ENCODE peak calls at places on chromosomes 12 and 14, in seven cellular contexts. C, S, Q, D, I, G and P are unnamed samples. For H3K4me1 and H3K27me3, the result is how much of the 10 kb centered on the place peaks cover.

GRCh38 chr14:63091394-63091996 is 46.2 kb upstream of the KCNH5 start:
- DNase-seq in C (no peak), S (no peak), Q (no peak), D (no peak), I (no peak), G (no peak), P (no peak)

GRCh38 chr12:68460236-68460635 is 128.1 kb upstream of the MDM1 start:
- DNase-seq in C (no peak), S (no peak), Q (no peak), D (no peak), I (no peak), G (no peak), P (no peak)

GRCh38 chr14:59189281-59189821 is 884 bp downstream of the DAAM1 start:
- DNase-seq in C (peak), S (no peak), Q (no peak), D (no peak), I (no peak), G (no peak), P (peak)

GRCh38 chr12:52566847-52567291 is 6.8 kb downstream of the KRT74 start:
- DNase-seq in C (no peak), S (no peak), Q (no peak), D (no peak), I (no peak), G (no peak), P (no peak)

GRCh38 chr12:96210376-96211055 is 16.3 kb downstream of the ELK3 start:
- DNase-seq in C (no peak), S (no peak), Q (no peak), D (no peak), I (peak), G (no peak), P (no peak)

GRCh38 chr12:57194253-57194652 is 22.3 kb upstream of the NXPH4 start:
- DNase-seq in C (no peak), S (no peak), Q (no peak), D (no peak), I (no peak), G (no peak), P (no peak)

GRCh38 chr14:95389471-95390011 is 69.8 kb upstream of the CLMN start:
- DNase-seq in C (no peak), S (no peak), Q (no peak), D (no peak), I (no peak), G (no peak), P (peak)

GRCh38 chr14:104678346-104678745 is 11.1 kb upstream of the INF2 start:
- DNase-seq in C (peak), S (no peak), Q (no peak), D (no peak), I (no peak), G (no peak), P (no peak)

GRCh38 chr12:15688202-15688736 is 100.9 kb downstream of the EPS8 start:
- DNase-seq in C (peak), S (peak), Q (no peak), D (peak), I (no peak), G (peak), P (peak)

GRCh38 chr12:124188561-124189405 is 106.1 kb upstream of the RFLNA start:
- DNase-seq in C (no peak), S (no peak), Q (peak), D (no peak), I (peak), G (no peak), P (no peak)

GRCh38 chr12:113912761-113913295 is 53.3 kb downstream of the RBM19 start:
- DNase-seq in C (peak), S (peak), Q (peak), D (peak), I (peak), G (peak), P (no peak)

GRCh38 chr14:89042021-89042420 is 217.6 kb downstream of the TTC8 start:
- DNase-seq in C (no peak), S (no peak), Q (no peak), D (no peak), I (no peak), G (no peak), P (no peak)

GRCh38 chr12:81208193-81208946 is 130.5 kb downstream of the ACSS3 start:
- DNase-seq in C (no peak), S (no peak), Q (peak), D (peak), I (peak), G (no peak), P (no peak)

GRCh38 chr14:85921241-85921640 is 391.3 kb downstream of the FLRT2 start:
- DNase-seq in C (no peak), S (no peak), Q (no peak), D (no peak), I (no peak), G (no peak), P (no peak)

GRCh38 chr14:84237881-84238280 is 1292.1 kb upstream of the FLRT2 start:
- DNase-seq in C (no peak), S (no peak), Q (no peak), D (no peak), I (no peak), G (no peak), P (no peak)

GRCh38 chr12:81863406-81863805 is 104.3 kb upstream of the PPFIA2 start:
- DNase-seq in C (no peak), S (no peak), Q (no peak), D (no peak), I (no peak), G (no peak), P (no peak)

GRCh38 chr14:56154321-56154720 is 36.1 kb downstream of the PELI2 start:
- DNase-seq in C (no peak), S (no peak), Q (no peak), D (no peak), I (no peak), G (no peak), P (no peak)

GRCh38 chr12:4257442-4257841 is 16.1 kb upstream of the CCND2 start:
- DNase-seq in C (no peak), S (no peak), Q (no peak), D (no peak), I (no peak), G (no peak), P (no peak)

GRCh38 chr12:4265280-4265679 is 8.3 kb upstream of the CCND2 start:
- DNase-seq in C (no peak), S (no peak), Q (no peak), D (no peak), I (peak), G (no peak), P (no peak)

GRCh38 chr12:4256043-4256826 is 17.3 kb upstream of the CCND2 start:
- DNase-seq in C (no peak), S (no peak), Q (no peak), D (no peak), I (no peak), G (no peak), P (no peak)

GRCh38 chr12:4266990-4267389 is 6.6 kb upstream of the CCND2 start:
- DNase-seq in C (no peak), S (no peak), Q (no peak), D (no peak), I (no peak), G (no peak), P (no peak)

DNA sequence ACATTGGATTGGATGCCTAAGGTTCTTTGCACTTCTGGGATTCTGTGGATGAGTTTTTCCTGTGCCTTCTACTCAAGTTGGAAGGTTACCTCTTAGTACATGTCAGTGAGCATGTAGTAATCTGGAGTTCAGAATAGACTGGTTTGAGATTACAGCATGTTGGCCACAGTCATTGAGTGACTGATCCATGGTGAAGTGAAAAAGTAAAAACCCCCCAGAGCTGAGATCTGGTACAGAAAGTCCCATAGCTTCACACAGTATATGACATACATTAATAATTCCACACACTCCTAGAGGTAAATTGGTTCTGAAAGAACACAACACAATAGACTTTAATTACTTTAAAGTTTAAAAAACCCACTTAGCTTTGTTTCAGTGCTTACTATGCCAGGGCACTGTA is 11.9 kb upstream of the CCND2 start:
- DNase-seq in C (no peak), S (no peak), Q (no peak), D (no peak), I (no peak), G (no peak), P (no peak)
- H3K4me1 ChIP-seq in C (under half), S (under half), Q (under half), D (under half), I (under half), G (under half), P (under half)

GRCh38 chr14:103347091-103347815 is 13.2 kb downstream of the EIF5 start:
- DNase-seq in C (no peak), S (no peak), Q (peak), D (no peak), I (no peak), G (no peak), P (no peak)

GRCh38 chr14:103346286-103346685 is 12.2 kb downstream of the EIF5 start:
- DNase-seq in C (no peak), S (no peak), Q (no peak), D (no peak), I (no peak), G (no peak), P (no peak)

GRCh38 chr14:103353391-103353790 is 19.4 kb downstream of the EIF5 start:
- DNase-seq in C (no peak), S (no peak), Q (no peak), D (no peak), I (no peak), G (no peak), P (no peak)

GRCh38 chr14:103348154-103348553 is 14.1 kb downstream of the EIF5 start:
- DNase-seq in C (no peak), S (no peak), Q (no peak), D (no peak), I (no peak), G (no peak), P (no peak)

GRCh38 chr14:103349982-103350381 is 15.9 kb downstream of the EIF5 start:
- DNase-seq in C (no peak), S (no peak), Q (no peak), D (no peak), I (no peak), G (no peak), P (no peak)
- TF ChIP-seq POLR2AphosphoS5 in C (no peak), S (no peak), Q (no peak), D (no peak), I (no peak), G (no peak), P (no peak)

GRCh38 chr14:26636571-26636970 is 38.7 kb upstream of the NOVA1 start:
- DNase-seq in C (no peak), S (no peak), Q (no peak), D (no peak), I (no peak), G (no peak), P (no peak)
- H3K27me3 ChIP-seq in C (under half), S (under half), Q (under half), D (under half), I (under half), G (under half), P (under half)

GRCh38 chr12:75655233-75655879 is 143.9 kb upstream of the KRR1 start:
- DNase-seq in C (no peak), S (no peak), Q (no peak), D (no peak), I (no peak), G (no peak), P (no peak)

GRCh38 chr12:75658286-75658685 is 146.9 kb upstream of the KRR1 start:
- DNase-seq in C (no peak), S (no peak), Q (no peak), D (no peak), I (no peak), G (no peak), P (no peak)

GRCh38 chr12:75657866-75658265 is 146.5 kb upstream of the KRR1 start:
- DNase-seq in C (no peak), S (no peak), Q (no peak), D (no peak), I (no peak), G (no peak), P (no peak)

GRCh38 chr12:75656650-75657049 is 145.2 kb upstream of the KRR1 start:
- DNase-seq in C (no peak), S (no peak), Q (peak), D (no peak), I (no peak), G (peak), P (no peak)

DNA sequence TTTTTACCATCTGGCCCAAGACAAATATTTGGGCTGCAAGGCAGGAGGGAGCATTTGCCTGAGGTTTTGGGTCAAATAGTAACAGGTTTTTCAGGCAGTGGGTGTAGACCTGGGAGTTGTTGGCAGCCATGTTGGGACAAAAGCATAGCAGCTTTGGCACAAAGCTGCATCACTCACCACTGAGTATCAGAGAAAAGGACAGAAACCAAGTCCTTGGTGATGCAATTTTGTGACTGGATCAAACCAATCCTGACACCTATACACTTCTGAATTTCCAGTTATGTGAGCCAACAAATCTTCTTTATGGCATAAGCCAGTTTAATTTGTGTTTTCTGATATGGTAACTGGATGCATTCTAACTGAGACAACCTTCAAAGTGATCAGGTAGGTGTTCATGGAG is 144.8 kb upstream of the KRR1 start:
- DNase-seq in C (no peak), S (no peak), Q (no peak), D (no peak), I (no peak), G (no peak), P (no peak)
- H3K4me1 ChIP-seq in C (under half), S (under half), Q (under half), D (under half), I (under half), G (half or more), P (under half)

GRCh38 chr14:74501135-74501614 is 7.6 kb downstream of the ISCA2 start:
- DNase-seq in C (peak), S (peak), Q (peak), D (peak), I (peak), G (no peak), P (no peak)
- TF ChIP-seq POLR2AphosphoS5 in C (no peak), S (no peak), Q (no peak), D (no peak), I (no peak), G (no peak), P (no peak)

DNA sequence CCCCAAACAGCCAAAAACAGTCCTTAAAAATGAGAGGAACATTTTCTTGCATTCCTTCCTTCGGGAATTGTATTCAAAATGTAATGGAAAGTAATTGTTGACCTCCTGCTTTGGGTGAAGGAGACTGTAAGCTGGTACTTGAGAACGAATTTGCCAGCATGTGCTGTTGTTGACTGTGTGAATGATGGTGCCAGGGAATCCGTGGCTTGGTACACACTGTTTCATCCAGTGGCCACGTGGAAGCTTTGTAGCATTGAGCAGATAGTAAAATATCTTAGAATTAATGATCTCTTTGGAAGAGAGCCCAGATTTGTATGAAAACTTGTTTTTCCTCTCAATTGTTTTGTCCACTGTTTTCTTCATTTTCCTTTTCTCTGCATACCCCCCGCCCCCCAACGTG is 1.7 kb downstream of the ASCL4 start:
- DNase-seq in C (no peak), S (peak), Q (no peak), D (no peak), I (no peak), G (no peak), P (no peak)
- H3K27me3 ChIP-seq in C (under half), S (under half), Q (under half), D (half or more), I (under half), G (under half), P (half or more)

DNA sequence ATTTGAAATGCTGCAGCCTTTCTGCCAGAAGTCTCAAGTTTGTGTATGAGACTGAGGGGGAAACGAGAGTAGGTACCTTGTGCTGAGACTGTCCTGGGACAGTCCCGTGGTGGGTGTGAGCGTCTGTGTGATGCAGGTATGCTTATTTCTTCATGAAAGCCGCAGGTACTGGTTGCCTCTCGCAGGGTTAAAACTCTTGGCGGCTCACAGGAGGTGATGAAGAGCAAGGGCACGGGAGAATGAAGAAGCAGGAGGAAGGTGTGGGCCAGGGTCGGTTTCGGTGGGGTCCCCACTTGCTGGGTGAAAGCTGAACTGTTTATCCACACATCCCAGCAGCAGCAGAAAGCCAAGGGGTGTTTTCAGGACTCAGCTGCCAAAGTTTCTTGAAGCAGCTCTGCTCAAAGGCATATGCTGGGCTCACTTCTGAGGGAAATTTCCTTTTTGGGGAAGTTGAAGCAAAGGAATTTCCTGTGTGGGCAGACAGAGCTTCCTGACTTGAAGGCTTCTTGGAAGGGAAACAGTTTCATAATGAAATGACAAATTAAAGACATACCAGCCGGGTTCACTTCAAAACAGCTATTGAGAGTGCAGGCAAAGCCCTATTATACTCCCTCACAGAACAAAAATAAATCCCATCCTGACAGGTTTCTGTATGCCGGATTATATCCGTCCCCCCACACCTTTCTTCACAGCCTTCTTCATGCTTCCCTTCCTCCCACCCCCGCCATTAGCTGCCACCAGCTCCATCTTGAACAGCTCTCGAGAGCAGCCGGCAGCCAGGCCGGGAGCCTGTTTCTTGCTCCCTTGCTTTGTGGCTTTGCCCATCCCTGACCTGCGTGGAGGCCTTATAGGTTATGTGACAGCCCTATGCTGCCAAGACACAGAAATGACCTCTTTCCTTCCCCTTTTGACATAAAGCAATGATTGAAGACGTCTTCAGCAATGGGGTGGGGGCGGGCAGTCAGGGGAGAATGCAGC is 116.6 kb downstream of the ETV6 start:
- DNase-seq in C (no peak), S (no peak), Q (no peak), D (peak), I (peak), G (no peak), P (no peak)
- H3K4me1 ChIP-seq in C (under half), S (half or more), Q (under half), D (half or more), I (under half), G (under half), P (under half)

GRCh38 chr12:14558377-14559051 is 9.2 kb downstream of the PLBD1 start:
- DNase-seq in C (no peak), S (no peak), Q (no peak), D (peak), I (no peak), G (no peak), P (no peak)

GRCh38 chr12:14557966-14558365 is 9.7 kb downstream of the PLBD1 start:
- DNase-seq in C (no peak), S (no peak), Q (no peak), D (no peak), I (no peak), G (no peak), P (no peak)

GRCh38 chr12:14548609-14549008 is 19.1 kb downstream of the PLBD1 start:
- DNase-seq in C (no peak), S (no peak), Q (no peak), D (no peak), I (no peak), G (no peak), P (no peak)

GRCh38 chr12:14554281-14555008 is 13.2 kb downstream of the PLBD1 start:
- DNase-seq in C (no peak), S (peak), Q (no peak), D (peak), I (no peak), G (peak), P (peak)
- TF ChIP-seq POLR2AphosphoS5 in C (no peak), S (peak), Q (no peak), D (no peak), I (no peak), G (no peak), P (no peak)